ENCODE peak calls at places on chromosome 16, in six cellular contexts. One of them, this sample, is unnamed.

GRCh38 chr16:3722508-3722907 is 5.2 kb upstream of the TRAP1 start:
- DNase-seq in stimulated activated CD8-positive, alpha-beta memory T cell treated with anti-CD3 and anti-CD28 coated beads, Interleukin-15, amount 100 ng/mL, for 24 hours: no peak
- DNase-seq in NT2/D1: no peak
- DNase-seq in Calu3: no peak
- DNase-seq in mesothelial cell of epicardium: no peak
- DNase-seq in HFFc6: no peak
- DNase-seq in this sample: no peak

GRCh38 chr16:72234372-72234771 is 62.4 kb upstream of the PMFBP1 start:
- DNase-seq in stimulated activated CD8-positive, alpha-beta memory T cell treated with anti-CD3 and anti-CD28 coated beads, Interleukin-15, amount 100 ng/mL, for 24 hours: no peak
- DNase-seq in NT2/D1: no peak
- DNase-seq in Calu3: no peak
- DNase-seq in mesothelial cell of epicardium: no peak
- DNase-seq in HFFc6: no peak
- DNase-seq in this sample: no peak

GRCh38 chr16:86189934-86190333 is 291.0 kb downstream of the IRF8 start:
- DNase-seq in stimulated activated CD8-positive, alpha-beta memory T cell treated with anti-CD3 and anti-CD28 coated beads, Interleukin-15, amount 100 ng/mL, for 24 hours: no peak
- DNase-seq in NT2/D1: no peak
- DNase-seq in Calu3: no peak
- DNase-seq in mesothelial cell of epicardium: no peak
- DNase-seq in HFFc6: no peak
- DNase-seq in this sample: no peak

GRCh38 chr16:16019488-16019887 is 70.1 kb downstream of the ABCC1 start:
- DNase-seq in stimulated activated CD8-positive, alpha-beta memory T cell treated with anti-CD3 and anti-CD28 coated beads, Interleukin-15, amount 100 ng/mL, for 24 hours: no peak
- DNase-seq in NT2/D1: no peak
- DNase-seq in Calu3: peak; percentile 42
- DNase-seq in mesothelial cell of epicardium: no peak
- DNase-seq in HFFc6: peak; percentile 57
- DNase-seq in this sample: no peak

GRCh38 chr16:4624827-4625616 is 396 bp downstream of the MGRN1 start:
- DNase-seq in stimulated activated CD8-positive, alpha-beta memory T cell treated with anti-CD3 and anti-CD28 coated beads, Interleukin-15, amount 100 ng/mL, for 24 hours: peak; percentile 51
- DNase-seq in NT2/D1: peak; percentile 78
- DNase-seq in Calu3: peak; percentile 49
- DNase-seq in mesothelial cell of epicardium: peak; percentile 71
- DNase-seq in HFFc6: peak; percentile 22
- DNase-seq in this sample: peak; percentile 27

GRCh38 chr16:86461037-86461436 is 49.3 kb upstream of the FOXF1 start:
- DNase-seq in stimulated activated CD8-positive, alpha-beta memory T cell treated with anti-CD3 and anti-CD28 coated beads, Interleukin-15, amount 100 ng/mL, for 24 hours: no peak
- DNase-seq in NT2/D1: no peak
- DNase-seq in Calu3: no peak
- DNase-seq in mesothelial cell of epicardium: no peak
- DNase-seq in HFFc6: no peak
- DNase-seq in this sample: no peak

GRCh38 chr16:88783391-88784073 is 1.5 kb downstream of the PIEZO1 start:
- DNase-seq in stimulated activated CD8-positive, alpha-beta memory T cell treated with anti-CD3 and anti-CD28 coated beads, Interleukin-15, amount 100 ng/mL, for 24 hours: no peak
- DNase-seq in NT2/D1: no peak
- DNase-seq in Calu3: no peak
- DNase-seq in mesothelial cell of epicardium: no peak
- DNase-seq in HFFc6: no peak
- DNase-seq in this sample: no peak

GRCh38 chr16:57892041-57892440 is 78.9 kb downstream of the CNGB1 start:
- DNase-seq in stimulated activated CD8-positive, alpha-beta memory T cell treated with anti-CD3 and anti-CD28 coated beads, Interleukin-15, amount 100 ng/mL, for 24 hours: no peak
- DNase-seq in NT2/D1: no peak
- DNase-seq in Calu3: peak; percentile 40
- DNase-seq in mesothelial cell of epicardium: no peak
- DNase-seq in HFFc6: peak; percentile 34
- DNase-seq in this sample: peak; percentile 28

GRCh38 chr16:3882531-3882930 is 2.0 kb upstream of the CREBBP start:
- DNase-seq in stimulated activated CD8-positive, alpha-beta memory T cell treated with anti-CD3 and anti-CD28 coated beads, Interleukin-15, amount 100 ng/mL, for 24 hours: no peak
- DNase-seq in NT2/D1: no peak
- DNase-seq in Calu3: no peak
- DNase-seq in mesothelial cell of epicardium: no peak
- DNase-seq in HFFc6: no peak
- DNase-seq in this sample: no peak